ENCODE peak calls at places on chromosome 18, in four cellular contexts. D is foreskin keratinocyte, W is upper lobe of right lung, G is neuronal stem cell. O is an unnamed sample.

GRCh38 chr18:72470391-72470790 is 73.8 kb downstream of the CBLN2 start:
- DNase-seq in D (no peak), W (no peak), G (no peak), O (no peak)

GRCh38 chr18:75200071-75200470 is 8.9 kb downstream of the PTGR3 start:
- DNase-seq in D (no peak), W (no peak), G (no peak), O (no peak)

GRCh38 chr18:44541781-44542180 is 138.9 kb upstream of the SETBP1 start:
- DNase-seq in D (no peak), W (no peak), G (no peak), O (no peak)

GRCh38 chr18:69895081-69896047 is 52.3 kb downstream of the CD226 start:
- DNase-seq in D (no peak), W (no peak), G (no peak), O (no peak)

GRCh38 chr18:25422230-25422629 is 70.3 kb upstream of the ZNF521 start:
- DNase-seq in D (no peak), W (no peak), G (no peak), O (no peak)

GRCh38 chr18:54444309-54444914 is 86.7 kb downstream of the C18orf54 start:
- DNase-seq in D (peak; percentile 41), W (no peak), G (peak; percentile 71), O (no peak)

GRCh38 chr18:6743988-6744387 is 14.5 kb downstream of the ARHGAP28 start:
- DNase-seq in D (no peak), W (no peak), G (no peak), O (no peak)

GRCh38 chr18:37543321-37543720 is 22.3 kb downstream of the CELF4 start:
- DNase-seq in D (no peak), W (peak; percentile 56), G (no peak), O (no peak)

GRCh38 chr18:11880586-11881304 is 27.4 kb downstream of the MPPE1 start:
- DNase-seq in D (no peak), W (no peak), G (no peak), O (no peak)

GRCh38 chr18:38693085-38693484 is 1127.5 kb upstream of the CELF4 start:
- DNase-seq in D (no peak), W (no peak), G (no peak), O (no peak)

GRCh38 chr18:13137041-13137938 is 81.3 kb upstream of the LDLRAD4 start:
- DNase-seq in D (no peak), W (peak; percentile 79), G (no peak), O (peak; percentile 24)

GRCh38 chr18:22741318-22741717 is 191.8 kb upstream of the RBBP8 start:
- DNase-seq in D (no peak), W (no peak), G (no peak), O (no peak)

GRCh38 chr18:38307919-38308318 is 742.3 kb upstream of the CELF4 start:
- DNase-seq in D (no peak), W (no peak), G (no peak), O (no peak)

GRCh38 chr18:12336251-12336650 is 28.2 kb downstream of the TUBB6 start:
- DNase-seq in D (peak; percentile 60), W (no peak), G (no peak), O (no peak)

GRCh38 chr18:45324489-45325111 is 290.7 kb upstream of the SLC14A2 start:
- DNase-seq in D (no peak), W (no peak), G (peak; percentile 11), O (peak; percentile 88)

GRCh38 chr18:48079885-48080284 is 149.4 kb upstream of the SMAD2 start:
- DNase-seq in D (no peak), W (no peak), G (no peak), O (no peak)

GRCh38 chr18:57921708-57922107 is 118.6 kb upstream of the ATP8B1 start:
- DNase-seq in D (peak; percentile 60), W (no peak), G (no peak), O (no peak)

GRCh38 chr18:42211201-42211600 is 256.2 kb downstream of the PIK3C3 start:
- DNase-seq in D (no peak), W (no peak), G (no peak), O (no peak)

GRCh38 chr18:40035951-40036350 is 1919.1 kb upstream of the PIK3C3 start:
- DNase-seq in D (no peak), W (no peak), G (no peak), O (no peak)

GRCh38 chr18:78069784-78070664 is 820.4 kb downstream of the GALR1 start:
- DNase-seq in D (no peak), W (no peak), G (no peak), O (no peak)

GRCh38 chr18:37861981-37862380 is 296.4 kb upstream of the CELF4 start:
- DNase-seq in D (no peak), W (no peak), G (no peak), O (no peak)

GRCh38 chr18:9838144-9838877 is 47.5 kb upstream of the TXNDC2 start:
- DNase-seq in D (peak; percentile 36), W (peak; percentile 76), G (peak; percentile 61), O (peak; percentile 37)

GRCh38 chr18:36633961-36634412 is 194.8 kb downstream of the TPGS2 start:
- DNase-seq in D (peak; percentile 57), W (no peak), G (no peak), O (no peak)

GRCh38 chr18:33802955-33803354 is 224.9 kb downstream of the ASXL3 start:
- DNase-seq in D (no peak), W (no peak), G (no peak), O (no peak)

GRCh38 chr18:36420826-36421225 is 123.3 kb downstream of the FHOD3 start:
- DNase-seq in D (no peak), W (no peak), G (no peak), O (no peak)

GRCh38 chr18:26771524-26771923 is 94.0 kb downstream of the AQP4 start:
- DNase-seq in D (no peak), W (no peak), G (no peak), O (no peak)

GRCh38 chr18:73647391-73647790 is 500.2 kb downstream of the FBXO15 start:
- DNase-seq in D (no peak), W (no peak), G (no peak), O (no peak)

GRCh38 chr18:28176933-28177827 is at the start of gene CDH2:
- DNase-seq in D (peak; percentile 32), W (peak; percentile 66), G (peak; percentile 91), O (peak; percentile 20)

GRCh38 chr18:27223570-27224340 is 38.6 kb upstream of the CHST9 start:
- DNase-seq in D (no peak), W (no peak), G (no peak), O (no peak)

GRCh38 chr18:50195689-50196088 is 742 bp upstream of the MYO5B start:
- DNase-seq in D (no peak), W (no peak), G (no peak), O (no peak)
- H3K27me3 ChIP-seq in D (peaks cover 94% of the 10 kb centered on the region), W (peaks cover 33% of the 10 kb centered on the region), G (peaks cover 44% of the 10 kb centered on the region), O (no peaks in the 10 kb centered on the region)

GRCh38 chr18:2970344-2970743 is 42.6 kb downstream of the LPIN2 start:
- DNase-seq in D (no peak), W (no peak), G (no peak), O (no peak)
- H3K4me1 ChIP-seq in D (no peaks in the 10 kb centered on the region), W (peaks cover 53% of the 10 kb centered on the region), G (peaks cover 4% of the 10 kb centered on the region), O (no peaks in the 10 kb centered on the region)

DNA sequence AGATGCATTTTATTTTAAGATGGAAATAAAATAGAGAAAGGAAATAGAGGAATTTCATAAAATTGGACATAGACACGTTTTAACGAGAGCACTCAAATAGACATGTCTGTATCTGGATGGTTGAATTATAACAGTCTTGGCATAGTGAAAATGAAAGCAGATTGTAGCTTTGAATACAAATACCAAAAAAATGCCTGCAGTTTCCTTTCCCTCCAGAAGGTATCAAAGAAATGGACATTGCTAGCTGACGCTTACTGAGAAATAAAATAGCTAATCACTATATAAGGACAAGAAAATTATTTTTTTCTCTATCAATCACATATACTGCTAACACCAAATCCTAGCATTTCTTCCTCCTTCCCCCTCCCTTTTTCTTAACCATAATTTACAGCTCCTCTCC is 11.4 kb upstream of the MAPRE2 start:
- DNase-seq in D (no peak), W (no peak), G (no peak), O (no peak)
- H3K27ac ChIP-seq in D (no peak overlapping the region), W (peak overlapping the region; percentile 81), G (no peak overlapping the region), O (peak overlapping the region; percentile 37)

GRCh38 chr18:5410582-5410981 is 115.1 kb upstream of the ZBTB14 start:
- DNase-seq in D (peak; percentile 8), W (no peak), G (no peak), O (no peak)
- H3K27me3 ChIP-seq in D (no peaks in the 10 kb centered on the region), W (no peaks in the 10 kb centered on the region), G (no peaks in the 10 kb centered on the region), O (no peaks in the 10 kb centered on the region)

GRCh38 chr18:46337206-46337710 is 233.1 kb downstream of the HAUS1 start:
- DNase-seq in D (no peak), W (no peak), G (no peak), O (no peak)
- H3K4me1 ChIP-seq in D (peaks cover 9% of the 10 kb centered on the region), W (peaks cover 13% of the 10 kb centered on the region), G (peaks cover 32% of the 10 kb centered on the region), O (no peaks in the 10 kb centered on the region)

GRCh38 chr18:76844144-76844543 is 21.8 kb downstream of the ZNF236 start:
- DNase-seq in D (no peak), W (no peak), G (no peak), O (no peak)
- H3K27ac ChIP-seq in D (no peak overlapping the region), W (no peak overlapping the region), G (no peak overlapping the region), O (no peak overlapping the region)

GRCh38 chr18:79393626-79394401 is 1.9 kb upstream of the NFATC1 start:
- DNase-seq in D (peak; percentile 49), W (peak; percentile 94), G (no peak), O (peak; percentile 97)

GRCh38 chr18:79389689-79390088 is 6.0 kb upstream of the NFATC1 start:
- DNase-seq in D (no peak), W (no peak), G (no peak), O (no peak)

GRCh38 chr18:79393181-79393598 is 2.5 kb upstream of the NFATC1 start:
- DNase-seq in D (no peak), W (peak; percentile 67), G (no peak), O (no peak)

GRCh38 chr18:79394438-79395307 is 1.1 kb upstream of the NFATC1 start:
- DNase-seq in D (peak; percentile 40), W (peak; percentile 75), G (no peak), O (peak; percentile 74)

GRCh38 chr18:79392226-79392625 is 3.5 kb upstream of the NFATC1 start:
- DNase-seq in D (no peak), W (no peak), G (no peak), O (no peak)
- H3K27me3 ChIP-seq in D (peaks cover 56% of the 10 kb centered on the region), W (peaks cover 54% of the 10 kb centered on the region), G (peaks cover 47% of the 10 kb centered on the region), O (no peaks in the 10 kb centered on the region)

O was measured in uterus.